ENCODE peak calls at places on chromosomes 3 and 15, in six cellular contexts. One of them, this sample, is unnamed.

GRCh38 chr15:70636540-70637165 is 126.7 kb downstream of the UACA start:
- DNase-seq in PC-3: peak; percentile 52
- DNase-seq in skeletal muscle cell: no peak
- DNase-seq in kidney: no peak
- DNase-seq in esophagus squamous epithelium: no peak
- DNase-seq in sigmoid colon: no peak
- DNase-seq in this sample: no peak

GRCh38 chr15:55652363-55652762 is 64.2 kb upstream of the PYGO1 start:
- DNase-seq in PC-3: no peak
- DNase-seq in esophagus squamous epithelium: no peak
- DNase-seq in skeletal muscle cell: no peak
- DNase-seq in kidney: no peak
- DNase-seq in sigmoid colon: no peak
- DNase-seq in this sample: no peak

GRCh38 chr3:24270204-24270671 is 224.4 kb downstream of the THRB start:
- DNase-seq in kidney: no peak
- DNase-seq in skeletal muscle cell: no peak
- DNase-seq in sigmoid colon: no peak
- DNase-seq in esophagus squamous epithelium: no peak
- DNase-seq in PC-3: no peak
- DNase-seq in this sample: no peak

GRCh38 chr3:177519588-177519987 is 322.3 kb upstream of the TBL1XR1 start:
- DNase-seq in sigmoid colon: no peak
- DNase-seq in PC-3: no peak
- DNase-seq in kidney: no peak
- DNase-seq in esophagus squamous epithelium: no peak
- DNase-seq in skeletal muscle cell: no peak
- DNase-seq in this sample: no peak

GRCh38 chr15:70268698-70269251 is 171.1 kb upstream of the TLE3 start:
- DNase-seq in esophagus squamous epithelium: no peak
- DNase-seq in kidney: peak; percentile 81
- DNase-seq in sigmoid colon: no peak
- DNase-seq in PC-3: no peak
- DNase-seq in skeletal muscle cell: no peak
- DNase-seq in this sample: no peak

GRCh38 chr15:95043933-95044313 is 812.6 kb downstream of the MCTP2 start:
- DNase-seq in kidney: no peak
- DNase-seq in esophagus squamous epithelium: no peak
- DNase-seq in sigmoid colon: no peak
- DNase-seq in skeletal muscle cell: no peak
- DNase-seq in PC-3: no peak
- DNase-seq in this sample: no peak

GRCh38 chr3:71103430-71103881 is 480.1 kb downstream of the FOXP1 start:
- DNase-seq in esophagus squamous epithelium: no peak
- DNase-seq in skeletal muscle cell: no peak
- DNase-seq in PC-3: peak; percentile 79
- DNase-seq in sigmoid colon: peak; percentile 73
- DNase-seq in kidney: no peak
- DNase-seq in this sample: no peak

GRCh38 chr3:60610441-60611112 is 640.7 kb downstream of the FHIT start:
- DNase-seq in skeletal muscle cell: peak; percentile 98
- DNase-seq in kidney: peak; percentile 73
- DNase-seq in esophagus squamous epithelium: peak; percentile 6
- DNase-seq in sigmoid colon: peak; percentile 81
- DNase-seq in PC-3: no peak
- DNase-seq in this sample: no peak

GRCh38 chr15:99542828-99543227 is 23.0 kb upstream of the MEF2A start:
- DNase-seq in sigmoid colon: no peak
- DNase-seq in kidney: no peak
- DNase-seq in skeletal muscle cell: no peak
- DNase-seq in esophagus squamous epithelium: no peak
- DNase-seq in PC-3: no peak
- DNase-seq in this sample: no peak

GRCh38 chr3:113264249-113264648 is 52.9 kb downstream of the BOC start:
- DNase-seq in PC-3: no peak
- DNase-seq in kidney: peak; percentile 6
- DNase-seq in esophagus squamous epithelium: no peak
- DNase-seq in skeletal muscle cell: no peak
- DNase-seq in sigmoid colon: no peak
- DNase-seq in this sample: no peak

GRCh38 chr3:129398803-129399144 is 29.7 kb downstream of the EFCAB12 start:
- DNase-seq in esophagus squamous epithelium: no peak
- DNase-seq in PC-3: no peak
- DNase-seq in skeletal muscle cell: no peak
- DNase-seq in sigmoid colon: no peak
- DNase-seq in kidney: no peak
- DNase-seq in this sample: no peak

GRCh38 chr15:58448331-58448730 is 16.5 kb downstream of the LIPC start:
- DNase-seq in skeletal muscle cell: no peak
- DNase-seq in PC-3: no peak
- DNase-seq in kidney: no peak
- DNase-seq in esophagus squamous epithelium: no peak
- DNase-seq in sigmoid colon: no peak
- DNase-seq in this sample: no peak

GRCh38 chr3:66115858-66116654 is 77.3 kb upstream of the MAGI1 start:
- DNase-seq in skeletal muscle cell: peak; percentile 86
- DNase-seq in kidney: no peak
- DNase-seq in esophagus squamous epithelium: no peak
- DNase-seq in PC-3: peak; percentile 83
- DNase-seq in sigmoid colon: peak; percentile 66
- DNase-seq in this sample: no peak

GRCh38 chr3:153221748-153222162 is 59.7 kb downstream of the RAP2B start:
- DNase-seq in PC-3: peak; percentile 97
- DNase-seq in sigmoid colon: peak; percentile 80
- DNase-seq in kidney: no peak
- DNase-seq in skeletal muscle cell: peak; percentile 96
- DNase-seq in esophagus squamous epithelium: peak; percentile 36
- DNase-seq in this sample: no peak

GRCh38 chr15:78264304-78265136 is at the start of gene DNAJA4:
- DNase-seq in PC-3: no peak
- DNase-seq in esophagus squamous epithelium: no peak
- DNase-seq in skeletal muscle cell: no peak
- DNase-seq in kidney: peak; percentile 85
- DNase-seq in sigmoid colon: peak; percentile 83
- DNase-seq in this sample: no peak

GRCh38 chr15:90598053-90598577 is 68.4 kb downstream of the CRTC3 start:
- DNase-seq in skeletal muscle cell: no peak
- DNase-seq in esophagus squamous epithelium: peak; percentile 4
- DNase-seq in kidney: peak; percentile 82
- DNase-seq in PC-3: no peak
- DNase-seq in sigmoid colon: peak; percentile 74
- DNase-seq in this sample: no peak

GRCh38 chr3:156787926-156788663 is 38.1 kb upstream of the LEKR1 start:
- DNase-seq in PC-3: peak; percentile 94
- DNase-seq in skeletal muscle cell: peak; percentile 97
- DNase-seq in esophagus squamous epithelium: no peak
- DNase-seq in kidney: no peak
- DNase-seq in sigmoid colon: no peak
- DNase-seq in this sample: no peak

GRCh38 chr15:58330836-58331561 is 100.8 kb upstream of the LIPC start:
- DNase-seq in PC-3: no peak
- DNase-seq in kidney: no peak
- DNase-seq in skeletal muscle cell: no peak
- DNase-seq in sigmoid colon: no peak
- DNase-seq in esophagus squamous epithelium: no peak
- DNase-seq in this sample: no peak

GRCh38 chr3:196962108-196962929 is 6.3 kb downstream of the PIGZ start:
- DNase-seq in PC-3: no peak
- DNase-seq in skeletal muscle cell: no peak
- DNase-seq in kidney: no peak
- DNase-seq in esophagus squamous epithelium: no peak
- DNase-seq in sigmoid colon: no peak
- DNase-seq in this sample: no peak

GRCh38 chr3:194691481-194692281 is 6.0 kb downstream of the FAM43A start:
- DNase-seq in esophagus squamous epithelium: no peak
- DNase-seq in PC-3: no peak
- DNase-seq in kidney: no peak
- DNase-seq in sigmoid colon: no peak
- DNase-seq in skeletal muscle cell: no peak
- DNase-seq in this sample: no peak

GRCh38 chr3:160020057-160020711 is 31.5 kb downstream of the IL12A start:
- DNase-seq in kidney: no peak
- DNase-seq in sigmoid colon: no peak
- DNase-seq in skeletal muscle cell: no peak
- DNase-seq in PC-3: no peak
- DNase-seq in esophagus squamous epithelium: no peak
- DNase-seq in this sample: no peak

GRCh38 chr15:92886229-92886628 is 13.9 kb upstream of the CHD2 start:
- DNase-seq in PC-3: no peak
- DNase-seq in esophagus squamous epithelium: no peak
- DNase-seq in kidney: no peak
- DNase-seq in skeletal muscle cell: no peak
- DNase-seq in sigmoid colon: no peak
- DNase-seq in this sample: no peak

DNA sequence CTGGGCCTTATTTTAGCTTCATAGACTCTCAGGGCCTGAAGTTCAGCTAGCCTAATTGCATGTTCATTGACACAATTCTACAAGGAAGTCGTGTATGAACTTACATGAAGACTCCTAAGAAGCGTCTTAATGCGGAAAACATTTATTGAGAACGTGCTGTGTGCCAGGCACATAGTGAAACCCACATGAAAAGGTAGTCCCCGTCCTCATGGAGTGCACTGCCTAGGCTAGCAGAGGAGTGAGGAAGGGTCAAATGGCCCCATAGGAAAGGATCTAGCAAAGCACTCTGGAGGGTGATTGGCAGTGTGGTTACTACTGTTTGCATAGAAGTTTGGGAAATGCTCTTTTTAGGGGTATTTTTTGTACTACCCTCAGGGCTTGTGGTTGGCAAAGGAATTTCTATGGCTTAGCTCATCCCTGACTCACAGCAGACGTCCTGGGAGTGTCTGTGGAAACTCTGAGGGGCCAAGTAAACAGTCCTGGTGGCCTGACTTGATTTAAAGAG is 854 bp upstream of the NPTN start:
- DNase-seq in sigmoid colon: no peak
- DNase-seq in esophagus squamous epithelium: no peak
- DNase-seq in PC-3: peak; percentile 98
- DNase-seq in skeletal muscle cell: peak; percentile 86
- DNase-seq in kidney: no peak
- DNase-seq in this sample: no peak
- H3K4me3 ChIP-seq in sigmoid colon: no peak overlapping the region
- H3K4me3 ChIP-seq in esophagus squamous epithelium: peak overlapping the region; percentile 94
- H3K4me3 ChIP-seq in PC-3: peak overlapping the region; percentile 58
- H3K4me3 ChIP-seq in skeletal muscle cell: peak overlapping the region; percentile 36
- H3K4me3 ChIP-seq in kidney: peak overlapping the region; percentile 71
- H3K4me3 ChIP-seq in this sample: peak overlapping the region; percentile 75

DNA sequence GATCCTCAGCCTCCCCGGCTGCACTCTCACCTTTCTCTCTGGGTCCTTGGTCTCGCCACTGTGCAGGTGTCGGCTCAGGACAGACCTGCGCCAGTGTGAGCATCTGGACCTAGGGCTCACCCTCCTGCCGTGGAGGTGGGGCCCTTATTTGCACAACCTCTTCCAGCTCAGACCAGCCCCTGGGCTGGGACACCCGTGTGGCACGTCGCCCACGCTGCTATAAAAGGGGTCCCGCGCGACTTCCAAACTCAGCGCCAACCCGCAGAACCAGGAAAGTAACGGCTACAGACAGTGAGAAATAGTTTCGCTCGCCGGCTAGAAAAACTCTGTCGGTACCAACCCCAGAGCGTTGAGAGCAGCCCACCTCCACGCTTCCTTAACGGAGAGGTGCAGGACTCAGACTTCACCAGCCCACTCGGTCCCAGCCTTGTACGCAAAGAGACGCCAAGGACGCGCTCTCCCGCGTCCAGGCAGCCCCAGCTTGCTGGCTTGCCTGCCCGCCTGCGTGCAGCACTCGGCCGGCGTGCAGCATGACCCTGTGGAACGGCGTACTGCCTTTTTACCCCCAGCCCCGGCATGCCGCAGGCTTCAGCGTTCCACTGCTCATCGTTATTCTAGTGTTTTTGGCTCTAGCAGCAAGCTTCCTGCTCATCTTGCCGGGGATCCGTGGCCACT is at the start of the genes DUOX2 and DUOXA2:
- DNase-seq in skeletal muscle cell: no peak
- DNase-seq in PC-3: no peak
- DNase-seq in sigmoid colon: no peak
- DNase-seq in esophagus squamous epithelium: no peak
- DNase-seq in kidney: no peak
- DNase-seq in this sample: no peak
- H3K4me3 ChIP-seq in skeletal muscle cell: no peak within 1 kb of the TSS
- H3K4me3 ChIP-seq in PC-3: no peak within 1 kb of the TSS
- H3K4me3 ChIP-seq in sigmoid colon: no peak within 1 kb of the TSS
- H3K4me3 ChIP-seq in esophagus squamous epithelium: peak within 1 kb of the TSS; percentile 51
- H3K4me3 ChIP-seq in kidney: peak within 1 kb of the TSS; percentile 32
- H3K4me3 ChIP-seq in this sample: no peak within 1 kb of the TSS

DNA sequence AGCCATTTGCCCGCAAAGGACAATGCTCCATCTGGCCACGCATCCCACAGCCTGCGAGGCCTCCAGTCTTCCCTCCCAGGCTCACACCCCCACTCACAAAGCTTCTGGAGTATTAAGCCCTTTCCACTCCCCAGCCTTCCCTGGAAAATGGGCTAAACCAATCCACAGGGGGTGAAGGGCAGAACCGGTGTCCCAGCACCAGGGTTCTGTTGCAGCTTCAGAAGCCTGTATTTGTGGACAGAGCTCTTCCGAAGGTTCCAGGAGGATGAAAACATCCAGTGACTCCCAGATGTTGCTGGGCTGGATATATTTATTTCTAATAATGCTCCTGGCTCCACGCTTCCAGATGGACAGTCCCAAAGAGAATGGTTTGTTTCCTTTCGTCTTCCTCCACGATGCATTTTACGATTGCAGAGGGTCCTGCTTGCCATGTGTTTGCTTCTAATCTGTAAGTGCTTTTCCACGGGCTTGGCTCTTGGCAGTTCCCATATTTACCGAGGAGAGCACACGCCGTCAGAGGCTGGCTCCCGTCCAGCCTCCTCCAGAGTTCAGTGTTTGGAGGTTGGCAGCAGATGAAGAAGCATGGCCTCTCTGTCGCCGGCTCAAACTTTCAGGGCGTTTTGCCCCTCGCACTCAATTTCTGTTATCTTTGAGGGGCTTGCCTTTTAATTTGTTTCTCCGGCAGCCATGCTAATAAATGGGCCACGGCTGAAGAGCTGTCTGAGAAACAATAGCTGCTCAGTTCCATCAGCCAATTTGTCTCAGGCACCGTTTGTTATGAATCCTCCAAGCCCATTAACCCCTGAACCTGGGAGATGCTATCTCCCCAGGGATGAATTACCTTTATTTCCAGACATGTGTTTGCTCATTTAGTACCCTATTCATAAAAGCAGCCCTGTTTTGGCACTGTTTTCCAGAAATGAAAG is 367.9 kb upstream of the PROK2 start:
- DNase-seq in sigmoid colon: peak; percentile 90
- DNase-seq in skeletal muscle cell: peak; percentile 86
- DNase-seq in kidney: peak; percentile 80
- DNase-seq in PC-3: peak; percentile 77
- DNase-seq in esophagus squamous epithelium: no peak
- DNase-seq in this sample: peak; percentile 91
- H3K4me3 ChIP-seq in sigmoid colon: peak overlapping the region; percentile 13
- H3K4me3 ChIP-seq in skeletal muscle cell: peak overlapping the region; percentile 30
- H3K4me3 ChIP-seq in kidney: peak overlapping the region; percentile 53
- H3K4me3 ChIP-seq in PC-3: peak overlapping the region; percentile 60
- H3K4me3 ChIP-seq in esophagus squamous epithelium: peak overlapping the region; percentile 52
- H3K4me3 ChIP-seq in this sample: peak overlapping the region; percentile 47

DNA sequence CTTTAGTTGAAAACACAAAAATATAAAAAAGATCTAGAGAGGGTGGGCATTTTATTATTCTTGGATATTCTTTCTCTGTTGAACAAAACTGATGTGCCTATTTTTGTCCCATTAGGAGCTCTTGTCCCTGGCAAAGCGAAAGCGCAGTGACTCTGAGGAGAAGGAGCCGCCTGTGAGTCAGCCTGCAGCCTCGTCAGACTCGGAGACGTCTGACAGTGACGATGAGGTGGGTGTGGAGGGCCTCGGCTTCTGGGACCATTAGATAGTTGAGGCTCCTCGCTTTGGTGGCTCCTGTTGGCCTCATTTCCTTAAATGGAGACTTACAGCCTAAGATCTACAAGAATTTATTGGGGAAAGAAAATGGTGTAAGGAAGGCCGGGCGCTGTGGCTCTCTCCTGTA is 21.3 kb downstream of the RTF1 start:
- DNase-seq in PC-3: no peak
- DNase-seq in kidney: no peak
- DNase-seq in sigmoid colon: peak; percentile 39
- DNase-seq in skeletal muscle cell: no peak
- DNase-seq in esophagus squamous epithelium: no peak
- DNase-seq in this sample: no peak
- H3K4me3 ChIP-seq in PC-3: no peak overlapping the region
- H3K4me3 ChIP-seq in kidney: no peak overlapping the region
- H3K4me3 ChIP-seq in sigmoid colon: no peak overlapping the region
- H3K4me3 ChIP-seq in skeletal muscle cell: no peak overlapping the region
- H3K4me3 ChIP-seq in esophagus squamous epithelium: no peak overlapping the region
- H3K4me3 ChIP-seq in this sample: no peak overlapping the region

This sample was measured in LNCaP clone FGC.